ENCODE peak calls at places on chromosomes 12 and 14, in five cellular contexts. One of them, this sample, is unnamed.

GRCh38 chr14:74515891-74516412 is 22.4 kb downstream of the ISCA2 start:
- DNase-seq in LoVo: no peak
- DNase-seq in kidney: peak; percentile 19
- DNase-seq in MM.1S: no peak
- DNase-seq in small intestine: no peak
- DNase-seq in this sample: no peak

GRCh38 chr14:55858604-55859003 is 259.6 kb upstream of the PELI2 start:
- DNase-seq in LoVo: no peak
- DNase-seq in kidney: no peak
- DNase-seq in MM.1S: no peak
- DNase-seq in small intestine: no peak
- DNase-seq in this sample: no peak

GRCh38 chr14:36661506-36662257 is at the start of gene PAX9:
- DNase-seq in LoVo: peak; percentile 93
- DNase-seq in kidney: peak; percentile 86
- DNase-seq in MM.1S: peak; percentile 82
- DNase-seq in small intestine: peak; percentile 88
- DNase-seq in this sample: peak; percentile 82

GRCh38 chr12:130715996-130716917 is at the start of gene RIMBP2:
- DNase-seq in LoVo: no peak
- DNase-seq in kidney: peak; percentile 83
- DNase-seq in MM.1S: no peak
- DNase-seq in small intestine: no peak
- DNase-seq in this sample: no peak

GRCh38 chr14:100223332-100224171 is 15.4 kb upstream of the YY1 start:
- DNase-seq in LoVo: no peak
- DNase-seq in kidney: no peak
- DNase-seq in MM.1S: no peak
- DNase-seq in small intestine: peak; percentile 39
- DNase-seq in this sample: no peak

GRCh38 chr12:19074700-19075099 is 54.8 kb upstream of the PLEKHA5 start:
- DNase-seq in LoVo: no peak
- DNase-seq in kidney: no peak
- DNase-seq in MM.1S: no peak
- DNase-seq in small intestine: no peak
- DNase-seq in this sample: no peak

GRCh38 chr12:105561981-105562726 is 231.7 kb downstream of the C12orf75 start:
- DNase-seq in LoVo: peak; percentile 90
- DNase-seq in kidney: peak; percentile 83
- DNase-seq in MM.1S: no peak
- DNase-seq in small intestine: peak; percentile 37
- DNase-seq in this sample: no peak

GRCh38 chr12:84874125-84874824 is 38.3 kb downstream of the SLC6A15 start:
- DNase-seq in LoVo: peak; percentile 80
- DNase-seq in kidney: no peak
- DNase-seq in MM.1S: peak; percentile 73
- DNase-seq in small intestine: peak; percentile 47
- DNase-seq in this sample: peak; percentile 22

GRCh38 chr12:126355346-126355745 is 1290.1 kb downstream of the AACS start:
- DNase-seq in LoVo: no peak
- DNase-seq in kidney: no peak
- DNase-seq in MM.1S: peak; percentile 64
- DNase-seq in small intestine: no peak
- DNase-seq in this sample: no peak

GRCh38 chr14:101838476-101838875 is 77.0 kb downstream of the PPP2R5C start:
- DNase-seq in LoVo: no peak
- DNase-seq in kidney: no peak
- DNase-seq in MM.1S: no peak
- DNase-seq in small intestine: no peak
- DNase-seq in this sample: no peak

GRCh38 chr14:31059152-31059924 is 33.2 kb upstream of the STRN3 start:
- DNase-seq in LoVo: peak; percentile 29
- DNase-seq in kidney: peak; percentile 80
- DNase-seq in MM.1S: no peak
- DNase-seq in small intestine: peak; percentile 66
- DNase-seq in this sample: no peak

GRCh38 chr14:75088566-75089373 is 19.3 kb downstream of the ZC2HC1C start:
- DNase-seq in LoVo: peak; percentile 31
- DNase-seq in kidney: no peak
- DNase-seq in MM.1S: peak; percentile 23
- DNase-seq in small intestine: peak; percentile 72
- DNase-seq in this sample: no peak

GRCh38 chr12:6966351-6966750 is 4.1 kb downstream of the PHB2 start:
- DNase-seq in LoVo: no peak
- DNase-seq in kidney: no peak
- DNase-seq in MM.1S: peak; percentile 3
- DNase-seq in small intestine: no peak
- DNase-seq in this sample: no peak

GRCh38 chr12:99381992-99382391 is 265.6 kb upstream of the GARIN6 start:
- DNase-seq in LoVo: no peak
- DNase-seq in kidney: no peak
- DNase-seq in MM.1S: no peak
- DNase-seq in small intestine: no peak
- DNase-seq in this sample: no peak

GRCh38 chr12:69097619-69098368 is 141.6 kb upstream of the CPSF6 start:
- DNase-seq in LoVo: no peak
- DNase-seq in kidney: no peak
- DNase-seq in MM.1S: no peak
- DNase-seq in small intestine: no peak
- DNase-seq in this sample: no peak

GRCh38 chr14:56004807-56005579 is 113.2 kb upstream of the PELI2 start:
- DNase-seq in LoVo: no peak
- DNase-seq in kidney: no peak
- DNase-seq in MM.1S: no peak
- DNase-seq in small intestine: peak; percentile 93
- DNase-seq in this sample: no peak

GRCh38 chr12:79934309-79935020 is 432 bp downstream of the PPP1R12A start:
- DNase-seq in LoVo: peak; percentile 7
- DNase-seq in kidney: no peak
- DNase-seq in MM.1S: peak; percentile 21
- DNase-seq in small intestine: no peak
- DNase-seq in this sample: no peak

GRCh38 chr12:52837341-52837741 is 3.2 kb upstream of the KRT79 start:
- DNase-seq in LoVo: no peak
- DNase-seq in kidney: no peak
- DNase-seq in MM.1S: no peak
- DNase-seq in small intestine: no peak
- DNase-seq in this sample: no peak

GRCh38 chr14:89723930-89724915 is 230.3 kb downstream of the EFCAB11 start:
- DNase-seq in LoVo: no peak
- DNase-seq in kidney: no peak
- DNase-seq in MM.1S: no peak
- DNase-seq in small intestine: no peak
- DNase-seq in this sample: no peak

GRCh38 chr12:123075591-123076171 is 75.2 kb downstream of the PITPNM2 start:
- DNase-seq in LoVo: no peak
- DNase-seq in kidney: no peak
- DNase-seq in MM.1S: no peak
- DNase-seq in small intestine: peak; percentile 48
- DNase-seq in this sample: peak; percentile 88

GRCh38 chr14:95040723-95041476 is 116.4 kb downstream of the DICER1 start:
- DNase-seq in LoVo: no peak
- DNase-seq in kidney: no peak
- DNase-seq in MM.1S: no peak
- DNase-seq in small intestine: no peak
- DNase-seq in this sample: no peak

GRCh38 chr14:53390008-53390407 is 236.9 kb upstream of the DDHD1 start:
- DNase-seq in LoVo: no peak
- DNase-seq in kidney: no peak
- DNase-seq in MM.1S: no peak
- DNase-seq in small intestine: no peak
- DNase-seq in this sample: no peak

GRCh38 chr12:103013741-103014140 is 56.3 kb downstream of the ASCL1 start:
- DNase-seq in LoVo: no peak
- DNase-seq in kidney: no peak
- DNase-seq in MM.1S: no peak
- DNase-seq in small intestine: no peak
- DNase-seq in this sample: no peak

GRCh38 chr12:27319394-27319793 is 13.2 kb upstream of the BMAL2 start:
- DNase-seq in LoVo: no peak
- DNase-seq in kidney: no peak
- DNase-seq in MM.1S: no peak
- DNase-seq in small intestine: no peak
- DNase-seq in this sample: no peak

GRCh38 chr12:93839076-93839475 is 161.9 kb downstream of the CRADD start:
- DNase-seq in LoVo: no peak
- DNase-seq in kidney: no peak
- DNase-seq in MM.1S: no peak
- DNase-seq in small intestine: no peak
- DNase-seq in this sample: no peak

GRCh38 chr12:42104784-42105183 is 39.9 kb downstream of the GXYLT1 start:
- DNase-seq in LoVo: no peak
- DNase-seq in kidney: no peak
- DNase-seq in MM.1S: no peak
- DNase-seq in small intestine: no peak
- DNase-seq in this sample: no peak

GRCh38 chr14:96751505-96751904 is 45.7 kb upstream of the VRK1 start:
- DNase-seq in LoVo: no peak
- DNase-seq in kidney: no peak
- DNase-seq in MM.1S: no peak
- DNase-seq in small intestine: no peak
- DNase-seq in this sample: no peak

GRCh38 chr14:43338713-43339112 is 1168.4 kb downstream of the FSCB start:
- DNase-seq in LoVo: no peak
- DNase-seq in kidney: no peak
- DNase-seq in MM.1S: no peak
- DNase-seq in small intestine: no peak
- DNase-seq in this sample: no peak

GRCh38 chr12:94650143-94651056 is at the start of gene TMCC3:
- DNase-seq in LoVo: peak; percentile 71
- DNase-seq in kidney: peak; percentile 81
- DNase-seq in MM.1S: peak; percentile 80
- DNase-seq in small intestine: peak; percentile 66
- DNase-seq in this sample: no peak

GRCh38 chr14:74257988-74258704 is 18.9 kb downstream of the VSX2 start:
- DNase-seq in LoVo: no peak
- DNase-seq in kidney: no peak
- DNase-seq in MM.1S: no peak
- DNase-seq in small intestine: no peak
- DNase-seq in this sample: no peak

GRCh38 chr12:129381717-129382116 is 522.1 kb downstream of the TMEM132D start:
- DNase-seq in LoVo: no peak
- DNase-seq in kidney: no peak
- DNase-seq in MM.1S: no peak
- DNase-seq in small intestine: no peak
- DNase-seq in this sample: no peak

GRCh38 chr12:66144796-66145754 is 14.5 kb upstream of the LLPH start:
- DNase-seq in LoVo: peak; percentile 82
- DNase-seq in kidney: no peak
- DNase-seq in MM.1S: peak; percentile 66
- DNase-seq in small intestine: peak; percentile 41
- DNase-seq in this sample: peak; percentile 66

GRCh38 chr12:57726151-57726883 is 12.2 kb downstream of the AGAP2 start:
- DNase-seq in LoVo: peak; percentile 96
- DNase-seq in kidney: peak; percentile 93
- DNase-seq in MM.1S: peak; percentile 72
- DNase-seq in small intestine: peak; percentile 77
- DNase-seq in this sample: no peak

GRCh38 chr12:97308576-97309198 is 153.9 kb upstream of the RMST start:
- DNase-seq in LoVo: peak; percentile 68
- DNase-seq in kidney: no peak
- DNase-seq in MM.1S: peak; percentile 49
- DNase-seq in small intestine: peak; percentile 46
- DNase-seq in this sample: peak; percentile 49

GRCh38 chr14:104688755-104689619 is at the start of gene INF2:
- DNase-seq in LoVo: peak; percentile 70
- DNase-seq in kidney: no peak
- DNase-seq in MM.1S: no peak
- DNase-seq in small intestine: peak; percentile 78
- DNase-seq in this sample: no peak

GRCh38 chr12:22372277-22372837 is 37.9 kb upstream of the ST8SIA1 start:
- DNase-seq in LoVo: no peak
- DNase-seq in kidney: no peak
- DNase-seq in MM.1S: no peak
- DNase-seq in small intestine: no peak
- DNase-seq in this sample: no peak

GRCh38 chr14:60722836-60723217 is 1.3 kb downstream of the SIX4 start:
- DNase-seq in LoVo: peak; percentile 15
- DNase-seq in kidney: no peak
- DNase-seq in MM.1S: no peak
- DNase-seq in small intestine: no peak
- DNase-seq in this sample: no peak

GRCh38 chr12:82124711-82125110 is 233.5 kb downstream of the CCDC59 start:
- DNase-seq in LoVo: peak; percentile 13
- DNase-seq in kidney: no peak
- DNase-seq in MM.1S: no peak
- DNase-seq in small intestine: no peak
- DNase-seq in this sample: no peak